ENCODE peak calls at places on chromosome 7, in five cellular contexts. H, U, D, V and R are unnamed samples.

GRCh38 chr7:128437426-128438332 is 18.0 kb upstream of the HILPDA start:
- DNase-seq in U (no peak), D (peak; percentile 43), V (no peak), H (no peak), R (no peak)

GRCh38 chr7:123929107-123929506 is 4.1 kb downstream of the SPAM1 start:
- DNase-seq in H (no peak), U (no peak), D (no peak), V (no peak), R (no peak)

GRCh38 chr7:138163800-138164199 is 87.5 kb downstream of the AKR1D1 start:
- DNase-seq in D (no peak), H (no peak), V (no peak), U (no peak), R (no peak)

GRCh38 chr7:69893915-69894314 is 295.6 kb downstream of the AUTS2 start:
- DNase-seq in U (no peak), V (no peak), D (no peak), H (no peak), R (no peak)

GRCh38 chr7:108181073-108181985 is 51.2 kb upstream of the LAMB4 start:
- DNase-seq in D (peak; percentile 26), H (peak; percentile 63), V (no peak), U (peak; percentile 30), R (no peak)

GRCh38 chr7:7870590-7870989 is 98.0 kb upstream of the GLCCI1 start:
- DNase-seq in U (no peak), V (no peak), H (no peak), D (no peak), R (no peak)

GRCh38 chr7:43674559-43675436 is 54.5 kb downstream of the COA1 start:
- DNase-seq in U (no peak), H (peak; percentile 89), V (no peak), D (no peak), R (no peak)

GRCh38 chr7:111012799-111013675 is 77.9 kb upstream of the LRRN3 start:
- DNase-seq in V (peak; percentile 2), D (peak; percentile 15), U (no peak), H (no peak), R (peak; percentile 42)

GRCh38 chr7:142889825-142890224 is 4.3 kb upstream of the TRPV6 start:
- DNase-seq in D (no peak), U (no peak), V (no peak), H (no peak), R (no peak)

GRCh38 chr7:10707519-10707918 is 266.2 kb upstream of the PHF14 start:
- DNase-seq in U (no peak), D (no peak), H (no peak), V (no peak), R (no peak)

GRCh38 chr7:81534996-81535395 is 234.9 kb downstream of the HGF start:
- DNase-seq in U (no peak), V (no peak), D (no peak), H (peak; percentile 12), R (no peak)

GRCh38 chr7:27651702-27652101 is 11.0 kb downstream of the HIBADH start:
- DNase-seq in D (no peak), U (no peak), H (peak; percentile 65), V (no peak), R (no peak)

GRCh38 chr7:30069096-30069867 is 41.1 kb downstream of the PLEKHA8 start:
- DNase-seq in D (no peak), U (no peak), H (peak; percentile 64), V (no peak), R (no peak)

GRCh38 chr7:102111758-102112119 is 174.9 kb upstream of the SH2B2 start:
- DNase-seq in D (no peak), H (no peak), U (no peak), V (no peak), R (no peak)

GRCh38 chr7:25897261-25897782 is 254.7 kb upstream of the NFE2L3 start:
- DNase-seq in U (no peak), H (no peak), V (no peak), D (no peak), R (no peak)

GRCh38 chr7:19079066-19079465 is 38.4 kb downstream of the TWIST1 start:
- DNase-seq in V (no peak), D (no peak), U (peak; percentile 59), H (peak; percentile 86), R (no peak)

GRCh38 chr7:92809397-92810241 is 26.8 kb downstream of the CDK6 start:
- DNase-seq in H (peak; percentile 98), V (peak; percentile 48), U (peak; percentile 89), D (peak; percentile 57), R (peak; percentile 23)

GRCh38 chr7:55571534-55572377 is 546 bp downstream of the VOPP1 start:
- DNase-seq in H (peak; percentile 62), V (peak; percentile 64), D (peak; percentile 67), U (no peak), R (peak; percentile 68)

GRCh38 chr7:105268511-105269392 is 120.0 kb downstream of the SRPK2 start:
- DNase-seq in H (peak; percentile 74), U (peak; percentile 44), D (peak; percentile 51), V (no peak), R (peak; percentile 51)

GRCh38 chr7:27106181-27106905 is 3.9 kb upstream of the HOXA2 start:
- DNase-seq in D (no peak), H (no peak), V (no peak), U (no peak), R (no peak)